ENCODE peak calls at places on chromosomes 5 and 9, in ten cellular contexts. L is psoas muscle; P is neural progenitor cell; A is RWPE1; M is cardiac muscle cell; G is IMR-90; N is HCT116; T is CD4-positive, alpha-beta memory T cell; H is pancreas; Q is suprapubic skin. K is an unnamed sample.

GRCh38 chr9:97567894-97568202 is 65.3 kb downstream of the TSTD2 start:
- DNase-seq in A (no peak), P (no peak), M (no peak), N (no peak), Q (no peak), G (no peak), L (peak), H (no peak), T (no peak), K (no peak)

GRCh38 chr5:54390015-54390414 is 65.5 kb upstream of the HSPB3 start:
- DNase-seq in P (no peak), T (no peak), N (peak), A (peak), H (peak), G (peak), L (no peak), M (peak), Q (no peak), K (no peak)

GRCh38 chr9:34961574-34962480 is 3.7 kb downstream of the PHF24 start:
- DNase-seq in P (no peak), L (no peak), A (peak), G (peak), M (peak), T (no peak), H (no peak), Q (no peak), N (no peak), K (no peak)

GRCh38 chr9:33388110-33388994 is 14.0 kb downstream of the AQP7 start:
- DNase-seq in P (peak), G (no peak), H (peak), N (no peak), A (no peak), Q (no peak), M (no peak), L (no peak), T (no peak), K (no peak)

GRCh38 chr5:143024227-143024920 is 254.2 kb downstream of the ARHGAP26 start:
- DNase-seq in A (no peak), T (no peak), P (no peak), L (no peak), M (no peak), Q (no peak), N (no peak), G (no peak), H (no peak), K (no peak)

GRCh38 chr5:1865948-1866347 is 16.8 kb downstream of the IRX4 start:
- DNase-seq in G (no peak), T (no peak), N (no peak), M (no peak), L (no peak), H (no peak), P (no peak), A (no peak), Q (no peak), K (no peak)

GRCh38 chr9:27094640-27095039 is 14.4 kb upstream of the TEK start:
- DNase-seq in A (peak), M (peak), L (no peak), P (no peak), N (no peak), Q (no peak), T (no peak), G (peak), H (no peak), K (no peak)

GRCh38 chr5:56190500-56190899 is 42.6 kb downstream of the ANKRD55 start:
- DNase-seq in L (no peak), M (peak), T (peak), Q (no peak), N (no peak), A (no peak), H (no peak), G (peak), P (no peak), K (no peak)

GRCh38 chr9:88187631-88188030 is 49.4 kb upstream of the SPATA31C2 start:
- DNase-seq in M (no peak), L (no peak), T (no peak), G (peak), N (no peak), P (no peak), Q (no peak), H (no peak), A (no peak), K (no peak)

GRCh38 chr9:81879501-81879916 is 48.7 kb upstream of the SPATA31D4 start:
- DNase-seq in P (no peak), M (no peak), G (peak), L (no peak), N (no peak), A (no peak), Q (no peak), T (no peak), H (no peak), K (no peak)
- H3K27ac ChIP-seq in P (no peak), M (no peak), G (no peak), L (no peak), N (no peak), A (no peak), Q (no peak), T (no peak), H (no peak), K (no peak)

GRCh38 chr5:149633671-149634350 is 52.5 kb downstream of the ARHGEF37 start:
- DNase-seq in G (peak), N (no peak), Q (no peak), P (no peak), A (peak), T (no peak), H (no peak), M (no peak), L (no peak), K (no peak)
- H3K27ac ChIP-seq in G (no peak), N (no peak), Q (peak), P (no peak), A (peak), T (no peak), H (no peak), M (no peak), L (no peak), K (no peak)

DNA sequence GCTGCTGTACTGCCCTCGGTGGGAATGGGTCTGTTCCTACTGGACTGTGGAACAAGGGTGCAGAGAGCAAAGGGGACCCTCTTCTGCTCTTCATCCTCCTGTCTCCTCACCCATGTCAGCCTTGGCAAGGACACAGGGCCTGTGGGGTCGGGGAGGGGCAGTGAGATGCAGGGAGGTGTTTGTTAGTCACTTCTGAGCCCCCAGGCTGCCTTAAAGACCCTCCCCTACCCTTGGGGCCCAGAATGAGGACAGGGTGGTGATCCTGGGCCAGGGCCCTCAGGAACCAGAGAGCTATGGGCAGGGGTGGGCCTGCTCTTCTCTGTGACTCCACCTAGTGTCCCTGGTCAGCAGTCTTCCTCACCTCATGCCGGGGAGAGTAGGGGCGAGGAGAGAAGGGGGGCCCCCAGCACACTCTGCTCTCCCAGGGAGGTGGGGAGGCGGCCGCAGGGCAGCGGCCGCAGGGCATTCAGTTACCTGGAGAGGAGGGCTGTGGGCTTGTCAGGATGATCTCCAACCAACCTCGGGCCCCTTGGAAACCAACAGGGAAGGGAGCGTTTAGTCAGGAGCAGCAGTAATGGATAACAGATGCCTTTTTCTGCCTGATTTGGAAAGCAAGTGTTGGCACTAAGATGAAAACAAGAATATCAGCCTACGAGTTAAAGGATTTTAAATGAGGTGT is 62.0 kb upstream of the GARNL3 start:
- DNase-seq in A (no peak), L (peak), N (no peak), H (no peak), T (no peak), M (no peak), G (no peak), Q (no peak), P (no peak), K (peak)
- H3K27ac ChIP-seq in A (no peak), L (no peak), N (no peak), H (no peak), T (no peak), M (no peak), G (no peak), Q (no peak), P (no peak), K (no peak)

DNA sequence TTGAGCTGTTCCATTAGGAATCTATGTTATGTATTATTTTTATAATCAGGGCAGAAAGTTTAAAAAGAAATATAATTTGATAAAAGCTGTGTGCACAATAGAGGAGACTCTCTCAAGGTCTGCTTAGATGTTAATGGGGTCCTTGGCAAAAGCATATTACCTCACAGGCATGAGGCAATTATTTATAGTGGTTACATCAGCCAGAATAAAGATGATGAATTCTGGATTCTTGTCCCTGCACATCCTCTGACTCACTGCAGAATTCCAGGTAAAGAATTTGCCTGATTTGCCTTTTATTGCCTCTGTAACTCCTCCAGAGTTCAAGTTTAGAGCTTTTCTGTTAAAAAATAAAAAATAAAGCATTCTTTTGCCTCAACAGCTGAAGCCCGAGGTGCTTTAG is 253.6 kb downstream of the MAST4 start:
- DNase-seq in T (no peak), M (peak), N (no peak), H (no peak), L (no peak), G (peak), Q (no peak), A (peak), P (no peak), K (no peak)
- H3K27ac ChIP-seq in T (no peak), M (no peak), N (no peak), H (no peak), L (no peak), G (no peak), Q (peak), A (peak), P (no peak), K (no peak)

DNA sequence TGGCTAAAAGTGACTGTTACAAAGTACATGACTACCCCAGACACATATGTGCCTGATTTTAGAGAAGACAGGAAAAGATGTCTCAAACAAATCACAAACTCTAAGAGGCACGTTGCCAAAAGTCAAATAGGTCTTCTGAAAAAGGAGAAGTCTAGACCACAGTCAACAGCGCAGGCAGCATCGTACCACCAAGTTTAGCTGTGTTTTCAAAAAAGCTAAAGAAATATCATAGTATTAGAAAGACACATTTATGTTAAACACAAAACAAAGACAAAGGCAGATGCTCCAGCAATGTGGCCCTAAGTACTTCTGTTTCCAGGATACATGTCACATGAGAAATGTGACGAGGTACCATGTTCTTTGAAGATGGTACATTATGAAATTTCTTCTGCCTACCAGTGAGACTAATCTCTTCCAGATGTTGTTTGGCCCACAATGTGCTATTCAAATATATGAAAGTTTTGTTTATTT is 43.5 kb downstream of the LPAR1 start:
- DNase-seq in A (no peak), Q (no peak), G (peak), H (no peak), M (peak), L (no peak), T (no peak), P (no peak), N (no peak), K (no peak)
- H3K27ac ChIP-seq in A (no peak), Q (peak), G (peak), H (no peak), M (no peak), L (peak), T (no peak), P (no peak), N (no peak), K (no peak)

GRCh38 chr9:130426883-130427282 is 17.9 kb upstream of the ASS1 start:
- DNase-seq in G (peak), N (no peak), T (no peak), M (peak), L (peak), A (peak), H (no peak), P (no peak), Q (no peak), K (peak)

GRCh38 chr9:130425741-130426466 is 18.9 kb upstream of the ASS1 start:
- DNase-seq in G (no peak), P (no peak), L (no peak), H (no peak), A (no peak), T (no peak), N (no peak), Q (no peak), M (no peak), K (peak)

GRCh38 chr9:130428096-130428665 is 16.6 kb upstream of the ASS1 start:
- DNase-seq in P (no peak), G (no peak), M (no peak), H (no peak), A (no peak), Q (no peak), T (no peak), N (no peak), L (no peak), K (no peak)

GRCh38 chr9:130426467-130426773 is 18.3 kb upstream of the ASS1 start:
- DNase-seq in Q (no peak), M (no peak), G (no peak), L (no peak), A (no peak), N (no peak), P (no peak), H (no peak), T (no peak), K (no peak)

DNA sequence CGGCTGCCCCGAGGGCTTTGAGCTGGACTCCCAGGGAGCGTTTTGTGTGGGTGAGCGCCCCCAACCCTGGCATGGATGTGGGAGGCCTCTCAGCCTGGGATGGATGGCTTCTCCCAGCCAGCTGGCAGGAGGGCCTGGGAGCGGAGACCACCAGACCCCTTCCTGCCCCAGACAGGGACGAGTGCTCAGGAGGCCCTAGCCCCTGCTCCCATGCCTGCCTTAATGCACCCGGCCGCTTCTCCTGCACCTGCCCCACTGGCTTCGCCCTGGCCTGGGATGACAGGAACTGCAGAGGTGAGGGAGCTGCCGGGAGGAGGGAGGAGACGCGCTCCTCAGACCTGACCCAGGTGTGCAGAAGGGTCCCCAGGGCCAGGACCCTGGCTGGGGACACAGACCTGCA is 17.4 kb upstream of the ASS1 start:
- DNase-seq in L (no peak), Q (no peak), A (no peak), P (no peak), N (no peak), T (no peak), M (no peak), G (no peak), H (no peak), K (no peak)
- H3K27ac ChIP-seq in L (no peak), Q (no peak), A (peak), P (no peak), N (peak), T (no peak), M (no peak), G (no peak), H (no peak), K (peak)